ENCODE peak calls at places on chromosomes 4 and X, in nine cellular contexts. G, F, H, Z, E, R, B, S and T are unnamed samples.

GRCh38 chrX:37470711-37471110 is 100.8 kb upstream of the LANCL3 start:
- DNase-seq in G (no peak), F (no peak), H (no peak), Z (no peak), E (no peak), R (no peak), B (no peak), S (no peak), T (no peak)

GRCh38 chrX:42978655-42979379 is 200.9 kb upstream of the PPP1R2C start:
- DNase-seq in G (no peak), F (no peak), H (no peak), Z (no peak), E (no peak), R (no peak), B (no peak), S (no peak), T (no peak)

GRCh38 chr4:8586671-8587468 is 5.7 kb upstream of the CPZ start:
- DNase-seq in G (no peak), F (no peak), H (peak; percentile 48), Z (no peak), E (no peak), R (peak; percentile 6), B (no peak), S (no peak), T (no peak)

GRCh38 chr4:163048447-163048846 is 118.2 kb downstream of the NAF1 start:
- DNase-seq in G (no peak), F (peak; percentile 26), H (no peak), Z (no peak), E (peak; percentile 13), R (peak; percentile 41), B (no peak), S (no peak), T (no peak)

GRCh38 chr4:184534511-184535391 is 60.4 kb upstream of the IRF2 start:
- DNase-seq in G (no peak), F (no peak), H (no peak), Z (no peak), E (no peak), R (no peak), B (no peak), S (no peak), T (no peak)

GRCh38 chrX:76428243-76429130 is 977 bp downstream of the MAGEE1 start:
- DNase-seq in G (peak; percentile 48), F (peak; percentile 25), H (peak; percentile 68), Z (no peak), E (peak; percentile 14), R (peak; percentile 32), B (peak; percentile 12), S (no peak), T (no peak)

GRCh38 chrX:3963980-3964379 is 250.5 kb upstream of the PRKX start:
- DNase-seq in G (no peak), F (no peak), H (no peak), Z (no peak), E (no peak), R (no peak), B (no peak), S (no peak), T (no peak)

GRCh38 chr4:105207386-105207785 is 60.7 kb downstream of the TET2 start:
- DNase-seq in G (no peak), F (no peak), H (no peak), Z (no peak), E (no peak), R (no peak), B (no peak), S (no peak), T (no peak)

GRCh38 chrX:131564553-131565229 is 20.8 kb downstream of the OR13H1 start:
- DNase-seq in G (no peak), F (no peak), H (no peak), Z (no peak), E (no peak), R (no peak), B (no peak), S (no peak), T (no peak)

GRCh38 chr4:7734651-7735260 is 204.9 kb downstream of the AFAP1 start:
- DNase-seq in G (no peak), F (no peak), H (no peak), Z (no peak), E (no peak), R (no peak), B (no peak), S (no peak), T (no peak)

GRCh38 chrX:42869011-42869410 is 91.0 kb upstream of the PPP1R2C start:
- DNase-seq in G (no peak), F (no peak), H (no peak), Z (no peak), E (no peak), R (no peak), B (no peak), S (no peak), T (no peak)

GRCh38 chrX:38616904-38617303 is 55.6 kb downstream of the TSPAN7 start:
- DNase-seq in G (no peak), F (no peak), H (no peak), Z (no peak), E (no peak), R (peak; percentile 15), B (no peak), S (no peak), T (no peak)

GRCh38 chr4:123505457-123506310 is 109.1 kb downstream of the SPRY1 start:
- DNase-seq in G (peak; percentile 88), F (peak; percentile 62), H (peak; percentile 78), Z (no peak), E (peak; percentile 37), R (peak; percentile 73), B (peak; percentile 47), S (peak; percentile 11), T (no peak)

GRCh38 chrX:124229374-124229773 is 103.1 kb upstream of the TEX13D start:
- DNase-seq in G (no peak), F (no peak), H (no peak), Z (no peak), E (no peak), R (no peak), B (no peak), S (no peak), T (no peak)

GRCh38 chrX:44651347-44651746 is 108.7 kb upstream of the FUNDC1 start:
- DNase-seq in G (peak; percentile 38), F (no peak), H (no peak), Z (peak; percentile 47), E (no peak), R (peak; percentile 15), B (no peak), S (no peak), T (no peak)

GRCh38 chr4:89364559-89364958 is 57.0 kb upstream of the GPRIN3 start:
- DNase-seq in G (no peak), F (no peak), H (no peak), Z (no peak), E (no peak), R (no peak), B (no peak), S (no peak), T (no peak)

GRCh38 chr4:7419961-7420660 is 14.6 kb downstream of the PSAPL1 start:
- DNase-seq in G (peak; percentile 34), F (peak; percentile 4), H (peak; percentile 62), Z (no peak), E (no peak), R (no peak), B (peak; percentile 10), S (no peak), T (no peak)

GRCh38 chr4:6106156-6106555 is 87.9 kb upstream of the C4orf50 start:
- DNase-seq in G (no peak), F (peak; percentile 17), H (peak; percentile 27), Z (no peak), E (no peak), R (no peak), B (no peak), S (no peak), T (no peak)
- H3K27ac ChIP-seq in G (no peak overlapping the region), F (no peak overlapping the region), H (no peak overlapping the region), Z (no peak overlapping the region), E (no peak overlapping the region), R (no peak overlapping the region), B (no peak overlapping the region), S (no peak overlapping the region), T (no peak overlapping the region)

GRCh38 chrX:154478728-154479622 is at the start of gene LAGE3:
- DNase-seq in G (peak; percentile 97), F (peak; percentile 95), H (peak; percentile 96), Z (peak; percentile 82), E (peak; percentile 96), R (peak; percentile 95), B (peak; percentile 93), S (peak; percentile 90), T (peak; percentile 42)
- TF ChIP-seq POLR2A in G (no peak), F (no peak), H (no peak), Z (peak; percentile 66), E (peak; percentile 59), R (peak; percentile 83), B (peak; percentile 62), S (peak; percentile 57), T (peak; percentile 58)

DNA sequence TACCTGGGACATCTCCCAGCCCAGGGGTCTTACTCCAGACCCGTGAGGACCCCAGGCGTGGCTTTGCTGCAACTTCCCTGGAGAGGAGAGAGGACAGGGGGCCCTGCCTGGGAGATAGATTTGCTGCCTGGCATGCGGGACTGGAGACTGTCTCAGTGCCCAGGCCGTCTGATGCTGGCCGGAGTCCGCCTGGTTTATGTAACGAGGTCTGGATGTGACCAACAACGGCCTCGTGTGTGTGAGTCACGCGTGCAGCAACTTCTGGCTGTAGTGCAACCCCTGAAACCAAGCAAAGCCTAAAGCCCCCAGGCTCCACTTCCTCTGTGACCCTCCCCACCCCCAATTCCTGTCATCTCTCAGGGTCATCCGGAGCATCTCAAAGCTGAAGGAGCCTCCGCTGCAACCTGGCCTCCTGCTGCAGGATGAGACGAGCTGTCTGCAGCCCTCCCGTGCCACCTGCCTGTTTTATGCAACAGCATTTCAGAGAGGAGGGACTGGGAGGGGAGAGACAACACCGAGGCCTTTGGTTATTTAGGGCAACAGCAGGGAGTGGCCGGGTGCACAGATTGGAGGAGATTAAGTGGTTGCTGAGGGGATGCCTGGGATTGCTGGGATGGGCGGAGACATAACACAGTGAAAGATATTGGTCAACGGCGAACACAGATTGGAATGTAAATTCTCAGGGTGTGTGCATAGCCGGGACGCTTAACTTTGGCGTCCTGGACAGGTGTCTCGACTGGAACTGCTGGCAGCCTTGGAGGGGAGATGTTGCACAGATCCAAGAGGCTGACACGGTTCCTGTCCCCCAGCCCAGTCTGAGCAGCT is 16.0 kb downstream of the XG start:
- DNase-seq in G (no peak), F (no peak), H (peak; percentile 90), Z (peak; percentile 50), E (peak; percentile 22), R (peak; percentile 12), B (peak; percentile 56), S (peak; percentile 21), T (no peak)
- H3K27ac ChIP-seq in G (no peak overlapping the region), F (peak overlapping the region; percentile 32), H (no peak overlapping the region), Z (peak overlapping the region; percentile 43), E (peak overlapping the region; percentile 13), R (no peak overlapping the region), B (no peak overlapping the region), S (no peak overlapping the region), T (no peak overlapping the region)

DNA sequence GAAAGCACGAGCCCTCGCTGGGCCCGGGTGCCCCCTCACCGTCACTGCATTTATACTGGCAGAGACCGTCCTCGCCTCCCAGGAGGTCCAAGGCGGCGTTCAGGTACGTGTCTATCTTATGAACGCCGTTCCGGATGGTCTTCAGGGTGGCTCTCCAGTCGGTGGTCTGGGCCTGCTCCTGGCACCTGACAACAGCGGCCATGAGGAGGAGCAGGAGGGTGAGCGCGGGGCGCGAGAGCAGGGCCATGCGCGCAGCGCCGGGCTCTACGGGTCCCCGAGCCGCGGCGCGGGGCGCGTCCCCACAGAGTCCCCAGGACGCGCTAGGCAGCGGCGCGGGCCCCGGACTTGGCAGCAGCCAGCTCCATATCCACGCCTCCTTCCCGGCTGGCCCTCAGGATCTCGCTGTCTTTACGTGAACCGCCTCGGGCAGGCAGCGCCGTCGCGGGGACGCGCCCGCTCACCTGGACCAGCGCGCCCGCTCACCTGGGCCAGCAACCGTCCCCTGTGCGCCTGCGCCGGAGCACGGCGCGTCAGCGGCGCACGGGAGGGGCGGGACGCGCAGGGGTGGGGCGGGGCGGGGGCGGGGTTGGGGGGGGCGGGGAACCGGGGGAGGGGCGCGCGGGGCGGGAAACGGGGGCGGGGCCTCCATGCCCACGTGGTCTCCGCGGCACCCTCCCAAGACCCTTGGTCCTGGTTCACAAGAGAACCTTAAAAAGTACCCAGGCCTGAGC is at the start of gene PLA2G12A:
- DNase-seq in G (peak; percentile 88), F (peak; percentile 94), H (peak; percentile 79), Z (peak; percentile 54), E (peak; percentile 89), R (peak; percentile 97), B (peak; percentile 63), S (peak; percentile 48), T (peak; percentile 15)
- TF ChIP-seq POLR2A in G (peak; percentile 44), F (no peak), H (no peak), Z (peak; percentile 72), E (peak; percentile 78), R (peak; percentile 87), B (peak; percentile 74), S (peak; percentile 71), T (no peak)